ENCODE peak calls at places on chromosomes 6 and 20, in four cellular contexts. C is EH, V is T-helper 2 cell, U is choroid plexus epithelial cell. S is an unnamed sample.

GRCh38 chr6:159065091-159065490 is 20.3 kb upstream of the TAGAP start:
- DNase-seq in U (no peak), V (no peak), C (no peak), S (no peak)

GRCh38 chr6:27213544-27214125 is 33.9 kb upstream of the PRSS16 start:
- DNase-seq in C (peak), U (peak), V (no peak), S (no peak)

GRCh38 chr20:63525968-63526367 is 5.4 kb downstream of the PPDPF start:
- DNase-seq in U (no peak), C (no peak), V (no peak), S (no peak)

GRCh38 chr6:33143113-33143760 is 49.0 kb downstream of the COL11A2 start:
- DNase-seq in U (no peak), V (no peak), C (no peak), S (no peak)

GRCh38 chr6:116971959-116972358 is 94.9 kb downstream of the RFX6 start:
- DNase-seq in C (peak), V (no peak), U (peak), S (no peak)

GRCh38 chr6:157861814-157862213 is 38.8 kb downstream of the SNX9 start:
- DNase-seq in V (no peak), C (peak), U (peak), S (no peak)

GRCh38 chr6:34760108-34760507 is 2.8 kb downstream of the SNRPC start:
- DNase-seq in C (no peak), U (no peak), V (no peak), S (no peak)

GRCh38 chr6:134007077-134007476 is 45.3 kb downstream of the SLC2A12 start:
- DNase-seq in U (no peak), C (no peak), V (no peak), S (no peak)

GRCh38 chr6:166970776-166971175 is 14.4 kb upstream of the RNASET2 start:
- DNase-seq in C (no peak), U (no peak), V (no peak), S (no peak)

GRCh38 chr6:46704562-46704961 is 16.9 kb downstream of the TDRD6 start:
- DNase-seq in V (no peak), U (peak), C (peak), S (no peak)

GRCh38 chr6:4922488-4923037 is 81.3 kb downstream of the RPP40 start:
- DNase-seq in C (no peak), V (no peak), U (no peak), S (no peak)

GRCh38 chr20:56865055-56865454 is 235.9 kb downstream of the TFAP2C start:
- DNase-seq in U (no peak), V (no peak), C (peak), S (no peak)

GRCh38 chr6:35750557-35750956 is 13.7 kb downstream of the ARMC12 start:
- DNase-seq in C (no peak), U (no peak), V (no peak), S (no peak)

GRCh38 chr20:22586645-22587310 is 2.4 kb upstream of the FOXA2 start:
- DNase-seq in V (no peak), C (no peak), U (no peak), S (no peak)

GRCh38 chr6:99412065-99412464 is 13.0 kb downstream of the PNISR start:
- DNase-seq in U (no peak), V (no peak), C (no peak), S (no peak)

GRCh38 chr20:46349742-46350056 is 41.4 kb upstream of the CDH22 start:
- DNase-seq in V (no peak), U (no peak), C (no peak), S (no peak)

GRCh38 chr20:9989066-9989724 is 45.6 kb upstream of the ANKEF1 start:
- DNase-seq in V (no peak), C (peak), U (peak), S (no peak)

GRCh38 chr6:37584654-37585522 is 85.2 kb upstream of the CCDC167 start:
- DNase-seq in U (no peak), V (no peak), C (no peak), S (no peak)

GRCh38 chr6:143236151-143236788 is 175.6 kb downstream of the AIG1 start:
- DNase-seq in V (no peak), U (peak), C (peak), S (no peak)

GRCh38 chr6:158068156-158068892 is 86.7 kb downstream of the SYNJ2 start:
- DNase-seq in U (no peak), C (no peak), V (no peak), S (no peak)

GRCh38 chr6:136783495-136784270 is 8.6 kb downstream of the MAP3K5 start:
- DNase-seq in C (no peak), V (no peak), U (no peak), S (no peak)

GRCh38 chr6:36536873-36537547 is 10.3 kb downstream of the STK38 start:
- DNase-seq in V (no peak), C (no peak), U (no peak), S (no peak)

GRCh38 chr6:75291744-75292143 is 7.2 kb upstream of the TMEM30A start:
- DNase-seq in U (no peak), V (no peak), C (no peak), S (no peak)

GRCh38 chr6:100463685-100464161 is 998 bp downstream of the SIM1 start:
- DNase-seq in V (no peak), C (peak), U (no peak), S (no peak)

GRCh38 chr6:89786970-89787369 is 32.6 kb downstream of the MDN1 start:
- DNase-seq in V (no peak), U (no peak), C (no peak), S (no peak)

GRCh38 chr6:31865205-31866118 is 2.8 kb upstream of the NEU1 start:
- DNase-seq in C (no peak), U (peak), V (no peak), S (no peak)

GRCh38 chr6:53263915-53264314 is 84.8 kb downstream of the ELOVL5 start:
- DNase-seq in V (no peak), U (peak), C (peak), S (no peak)

GRCh38 chr6:18148304-18149025 is 6.4 kb downstream of the TPMT start:
- DNase-seq in U (peak), V (no peak), C (peak), S (no peak)

GRCh38 chr6:75748743-75749538 is at the start of gene MYO6:
- DNase-seq in C (peak), U (peak), V (peak), S (peak)

GRCh38 chr20:5714261-5715041 is 35.8 kb upstream of the SHLD1 start:
- DNase-seq in C (no peak), V (peak), U (peak), S (peak)

GRCh38 chr6:157328108-157328692 is 4.9 kb upstream of the TMEM242 start:
- DNase-seq in U (peak), V (no peak), C (peak), S (no peak)

GRCh38 chr6:140921366-140922226 is 1211.1 kb upstream of the GJE1 start:
- DNase-seq in U (peak), C (peak), V (no peak), S (no peak)

GRCh38 chr6:161393839-161394364 is 120.0 kb upstream of the AGPAT4 start:
- DNase-seq in V (no peak), U (peak), C (peak), S (no peak)

GRCh38 chr20:12152996-12153395 is 235.3 kb downstream of the BTBD3 start:
- DNase-seq in C (no peak), U (peak), V (no peak), S (no peak)

GRCh38 chr6:121596441-121596840 is 161.0 kb downstream of the GJA1 start:
- DNase-seq in U (peak), C (no peak), V (no peak), S (no peak)

GRCh38 chr6:158970640-158971291 is 29.2 kb downstream of the RSPH3 start:
- DNase-seq in C (no peak), V (no peak), U (no peak), S (no peak)

S was measured in T-helper 17 cell.